ENCODE peak calls at places on chromosomes 2 and 18, in four cellular contexts. T is K562, M is GM12878, H is HepG2. I is an unnamed sample.

GRCh38 chr2:124325667-124326425 is 300.8 kb downstream of the CNTNAP5 start:
- DNase-seq in T (no peak), M (no peak), H (peak; percentile 9), I (peak; percentile 8)

GRCh38 chr2:239263231-239263936 is 137.4 kb downstream of the HDAC4 start:
- DNase-seq in H (no peak), M (no peak), T (no peak), I (no peak)

GRCh38 chr18:30763913-30764350 is 278.6 kb downstream of the DSC3 start:
- DNase-seq in T (no peak), M (no peak), H (no peak), I (no peak)

GRCh38 chr18:46406539-46406932 is 250.5 kb downstream of the LOXHD1 start:
- DNase-seq in H (no peak), T (no peak), M (no peak), I (no peak)

GRCh38 chr2:47070155-47070919 is 84.8 kb downstream of the STPG4 start:
- DNase-seq in T (no peak), H (peak; percentile 72), M (no peak), I (no peak)

GRCh38 chr2:206836722-206837121 is 71.3 kb downstream of the FASTKD2 start:
- DNase-seq in H (no peak), M (no peak), T (no peak), I (no peak)

GRCh38 chr2:149038442-149039212 is at the start of gene LYPD6B:
- DNase-seq in H (no peak), M (no peak), T (peak; percentile 40), I (peak; percentile 59)

GRCh38 chr2:91839904-91840868 is 3031.0 kb upstream of the TEKT4 start:
- DNase-seq in H (no peak), M (no peak), T (no peak), I (no peak)

GRCh38 chr2:109059474-109060165 is 69.4 kb upstream of the SH3RF3 start:
- DNase-seq in M (no peak), T (no peak), H (no peak), I (no peak)

GRCh38 chr2:242057379-242058040 is 188.0 kb downstream of the RTP5 start:
- DNase-seq in M (no peak), T (no peak), H (no peak), I (no peak)

GRCh38 chr2:49262815-49263560 is 108.7 kb upstream of the FSHR start:
- DNase-seq in H (no peak), T (no peak), M (no peak), I (no peak)

GRCh38 chr2:43452318-43452731 is 143.5 kb downstream of the THADA start:
- DNase-seq in T (no peak), M (no peak), H (no peak), I (no peak)

GRCh38 chr2:189834059-189834458 is 49.8 kb downstream of the PMS1 start:
- DNase-seq in M (no peak), H (no peak), T (no peak), I (no peak)

GRCh38 chr2:190792956-190793888 is 87.4 kb upstream of the GLS start:
- DNase-seq in H (no peak), M (no peak), T (no peak), I (no peak)

GRCh38 chr2:85981579-85982247 is 92.9 kb upstream of the ST3GAL5 start:
- DNase-seq in M (no peak), T (no peak), H (no peak), I (no peak)

GRCh38 chr18:33866386-33866785 is 288.4 kb downstream of the ASXL3 start:
- DNase-seq in T (no peak), H (no peak), M (no peak), I (no peak)

GRCh38 chr2:205865794-205866490 is 183.6 kb downstream of the NRP2 start:
- DNase-seq in H (no peak), M (no peak), T (no peak), I (no peak)

GRCh38 chr2:183224933-183225332 is 100.7 kb downstream of the NUP35 start:
- DNase-seq in T (no peak), H (no peak), M (no peak), I (no peak)

GRCh38 chr2:98514879-98515570 is 70.4 kb downstream of the INPP4A start:
- DNase-seq in M (no peak), H (no peak), T (peak; percentile 27), I (no peak)

GRCh38 chr2:180716186-180717180 is 263.9 kb upstream of the UBE2E3 start:
- DNase-seq in M (no peak), T (no peak), H (no peak), I (no peak)

GRCh38 chr2:39735648-39736047 is 43.4 kb downstream of the THUMPD2 start:
- DNase-seq in M (no peak), H (no peak), T (no peak), I (no peak)

GRCh38 chr2:12533337-12533736 is 183.4 kb upstream of the TRIB2 start:
- DNase-seq in T (no peak), M (no peak), H (no peak), I (no peak)

GRCh38 chr2:39620067-39620466 is 45.6 kb upstream of the TMEM178A start:
- DNase-seq in T (peak; percentile 20), M (no peak), H (peak; percentile 17), I (peak; percentile 25)

GRCh38 chr2:213188971-213189899 is 37.8 kb upstream of the IKZF2 start:
- DNase-seq in H (peak; percentile 6), M (no peak), T (no peak), I (no peak)

GRCh38 chr2:101566632-101567228 is 91.8 kb upstream of the RFX8 start:
- DNase-seq in T (no peak), H (peak; percentile 100), M (no peak), I (no peak)

GRCh38 chr2:239225456-239225855 is 175.4 kb downstream of the HDAC4 start:
- DNase-seq in H (no peak), M (no peak), T (no peak), I (no peak)

GRCh38 chr2:52181080-52181479 is 1149.1 kb upstream of the NRXN1 start:
- DNase-seq in H (no peak), M (no peak), T (no peak), I (no peak)

GRCh38 chr2:133433455-133434451 is 134.5 kb downstream of the NCKAP5 start:
- DNase-seq in H (no peak), M (no peak), T (no peak), I (no peak)

GRCh38 chr2:133434962-133435668 is 133.1 kb downstream of the NCKAP5 start:
- DNase-seq in H (no peak), T (no peak), M (no peak), I (peak; percentile 43)

DNA sequence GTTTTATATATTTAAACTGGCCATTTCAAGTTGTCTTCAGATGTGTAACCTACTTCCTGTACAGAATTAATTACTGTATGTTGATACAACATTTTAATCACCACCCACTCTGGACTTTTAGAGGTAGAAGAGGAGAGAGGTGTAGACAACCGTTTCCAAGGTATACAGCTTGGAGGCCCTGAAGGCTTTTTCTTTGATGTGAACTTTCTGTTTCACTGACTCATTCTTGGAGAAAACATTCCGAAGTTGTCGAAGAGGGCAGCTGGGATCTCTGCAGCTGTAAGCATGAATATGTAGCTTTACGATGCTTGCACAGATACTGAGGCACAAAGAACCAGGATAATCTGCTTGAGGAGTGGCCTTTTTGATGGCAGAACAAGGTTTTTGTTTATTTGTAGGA is 137.0 kb downstream of the NCKAP5 start:
- DNase-seq in T (no peak), M (no peak), H (no peak), I (no peak)
- TF ChIP-seq TARDBP in T (no peak), M (no peak), H (no peak), I (no peak)

GRCh38 chr18:12726774-12727550 is 24.1 kb downstream of the PSMG2 start:
- DNase-seq in M (no peak), T (peak; percentile 57), H (peak; percentile 65), I (peak; percentile 61)
- TF ChIP-seq TARDBP in M (no peak), T (no peak), H (no peak), I (no peak)

DNA sequence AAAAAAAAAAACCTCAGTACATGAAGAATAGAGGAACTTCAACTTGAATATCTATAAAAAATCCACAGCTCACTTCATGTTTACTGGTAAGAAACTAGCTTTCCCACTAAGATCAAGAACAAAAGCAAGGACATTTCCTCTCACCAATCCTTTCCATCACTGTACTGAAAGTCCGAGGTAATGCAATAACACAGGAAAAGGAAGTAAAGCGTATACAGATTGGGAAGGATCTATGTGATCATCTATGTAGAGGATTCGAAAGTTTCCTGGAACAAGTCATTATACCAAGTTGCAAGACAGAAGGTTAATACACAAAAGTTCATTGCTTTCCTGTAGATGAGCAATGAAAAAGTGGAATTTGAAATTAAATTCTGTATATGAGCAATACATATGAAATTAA is 63.2 kb downstream of the ROCK2 start:
- DNase-seq in M (no peak), T (no peak), H (no peak), I (no peak)
- TF ChIP-seq TARDBP in M (no peak), T (no peak), H (no peak), I (no peak)

GRCh38 chr2:167818521-167818920 is 428.9 kb downstream of the STK39 start:
- DNase-seq in T (no peak), M (no peak), H (no peak), I (no peak)

GRCh38 chr2:167814881-167815718 is 432.3 kb downstream of the STK39 start:
- DNase-seq in M (no peak), H (peak; percentile 100), T (no peak), I (no peak)

GRCh38 chr2:167817908-167818307 is 429.5 kb downstream of the STK39 start:
- DNase-seq in H (no peak), T (no peak), M (no peak), I (no peak)

GRCh38 chr2:167817422-167817821 is 430.0 kb downstream of the STK39 start:
- DNase-seq in H (no peak), T (no peak), M (no peak), I (no peak)

DNA sequence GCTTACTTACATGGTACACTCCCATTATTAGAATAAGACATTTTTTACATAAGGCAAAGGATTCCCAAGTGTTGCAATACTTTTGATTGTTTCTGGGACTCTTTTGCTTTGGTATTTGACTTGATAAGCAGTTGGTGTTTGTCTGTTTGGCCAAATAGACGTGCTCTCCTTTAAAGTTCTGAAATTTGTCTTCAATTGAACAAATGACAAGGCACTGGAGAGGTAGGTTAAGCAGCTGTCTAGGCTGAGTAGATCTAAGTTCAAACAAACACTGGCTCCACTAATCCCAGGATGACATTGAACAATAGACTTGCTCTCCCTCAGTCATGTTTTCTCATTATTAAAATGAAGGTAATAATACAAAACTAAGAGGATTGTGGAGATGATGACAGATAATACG is 430.5 kb downstream of the STK39 start:
- DNase-seq in M (no peak), T (no peak), H (peak; percentile 94), I (no peak)
- TF ChIP-seq TARDBP in M (no peak), T (no peak), H (peak; percentile 77), I (no peak)

I was measured in HEK293T.